ENCODE peak calls at places on chromosome 15, in seven cellular contexts. T is endothelial cell of umbilical vein, H is GM12878, M is sigmoid colon, S is breast epithelium, R is H1, W is HepG2. J is an unnamed sample.
A peak's percentile ranks its signal among the peaks of the same experiment; 100 is the strongest.

GRCh38 chr15:66169023-66169422 is 84.5 kb downstream of the MEGF11 start:
- DNase-seq in W (no peak), T (no peak), M (no peak), R (no peak), H (no peak), S (no peak), J (no peak)

GRCh38 chr15:29103825-29104565 is 165.6 kb downstream of the NSMCE3 start:
- DNase-seq in W (no peak), H (no peak), T (peak; percentile 79), M (peak; percentile 78), R (peak; percentile 92), S (no peak), J (no peak)

GRCh38 chr15:52795464-52796227 is 5.5 kb upstream of the ONECUT1 start:
- DNase-seq in H (no peak), S (no peak), M (no peak), R (peak; percentile 62), W (no peak), T (no peak), J (peak; percentile 54)

GRCh38 chr15:58138106-58138505 is at the start of gene AQP9:
- DNase-seq in M (no peak), S (no peak), H (no peak), W (no peak), T (no peak), R (no peak), J (no peak)

GRCh38 chr15:32096211-32096610 is 65.9 kb downstream of the CHRNA7 start:
- DNase-seq in R (no peak), T (no peak), S (no peak), H (no peak), M (no peak), W (no peak), J (no peak)

GRCh38 chr15:34691024-34691423 is 63.8 kb downstream of the GJD2 start:
- DNase-seq in R (no peak), S (no peak), T (no peak), H (no peak), W (no peak), M (no peak), J (no peak)

GRCh38 chr15:88982304-88982945 is 69.2 kb upstream of the MFGE8 start:
- DNase-seq in T (no peak), M (peak; percentile 80), R (no peak), S (no peak), H (peak; percentile 83), W (no peak), J (no peak)

GRCh38 chr15:95559875-95560394 is 770.6 kb upstream of the NR2F2 start:
- DNase-seq in R (no peak), W (no peak), M (no peak), T (peak; percentile 78), H (no peak), S (no peak), J (no peak)

GRCh38 chr15:69749797-69750196 is 297.2 kb downstream of the RPLP1 start:
- DNase-seq in M (no peak), R (no peak), T (peak; percentile 16), S (no peak), H (no peak), W (no peak), J (no peak)

GRCh38 chr15:65642588-65642987 is 20.9 kb downstream of the SLC24A1 start:
- DNase-seq in T (peak; percentile 25), S (no peak), M (no peak), R (no peak), H (no peak), W (no peak), J (no peak)

GRCh38 chr15:93012793-93013192 is 76.2 kb downstream of the RGMA start:
- DNase-seq in S (no peak), W (no peak), T (no peak), H (no peak), R (no peak), M (no peak), J (no peak)

GRCh38 chr15:93005133-93005532 is 83.9 kb downstream of the RGMA start:
- DNase-seq in T (no peak), R (no peak), W (no peak), H (no peak), M (no peak), S (no peak), J (no peak)

GRCh38 chr15:93007994-93008393 is 81.0 kb downstream of the RGMA start:
- DNase-seq in M (no peak), R (no peak), S (no peak), T (no peak), W (no peak), H (no peak), J (no peak)
- H3K27ac ChIP-seq in M (no peak overlapping the region), R (no peak overlapping the region), S (no peak overlapping the region), T (no peak overlapping the region), W (no peak overlapping the region), H (no peak overlapping the region), J (no peak overlapping the region)

DNA sequence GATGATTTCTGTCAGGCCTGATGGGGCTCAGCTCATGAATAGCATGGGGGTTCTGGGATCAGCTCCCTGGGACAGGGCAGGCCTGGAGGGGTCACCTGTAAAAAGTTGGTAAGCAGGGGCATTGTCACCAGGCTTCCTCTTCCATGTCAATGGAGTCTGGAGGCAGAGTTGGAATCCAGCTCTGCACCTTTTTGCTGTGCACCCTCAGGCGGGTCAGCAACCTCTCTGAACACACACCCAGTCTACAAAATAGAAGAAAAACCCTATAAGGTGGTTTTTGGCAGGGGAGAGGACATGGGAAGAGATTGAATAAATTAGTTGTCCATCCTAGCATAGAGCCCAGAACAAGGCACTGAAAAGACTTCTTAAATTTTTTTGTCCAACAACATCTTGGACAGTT is 77.2 kb upstream of the NR2E3 start:
- DNase-seq in W (no peak), H (no peak), T (no peak), S (no peak), R (no peak), M (no peak), J (no peak)
- TF ChIP-seq POLR2AphosphoS5 in W (no peak), H (no peak), T (no peak), S (no peak), R (no peak), M (no peak), J (no peak)

DNA sequence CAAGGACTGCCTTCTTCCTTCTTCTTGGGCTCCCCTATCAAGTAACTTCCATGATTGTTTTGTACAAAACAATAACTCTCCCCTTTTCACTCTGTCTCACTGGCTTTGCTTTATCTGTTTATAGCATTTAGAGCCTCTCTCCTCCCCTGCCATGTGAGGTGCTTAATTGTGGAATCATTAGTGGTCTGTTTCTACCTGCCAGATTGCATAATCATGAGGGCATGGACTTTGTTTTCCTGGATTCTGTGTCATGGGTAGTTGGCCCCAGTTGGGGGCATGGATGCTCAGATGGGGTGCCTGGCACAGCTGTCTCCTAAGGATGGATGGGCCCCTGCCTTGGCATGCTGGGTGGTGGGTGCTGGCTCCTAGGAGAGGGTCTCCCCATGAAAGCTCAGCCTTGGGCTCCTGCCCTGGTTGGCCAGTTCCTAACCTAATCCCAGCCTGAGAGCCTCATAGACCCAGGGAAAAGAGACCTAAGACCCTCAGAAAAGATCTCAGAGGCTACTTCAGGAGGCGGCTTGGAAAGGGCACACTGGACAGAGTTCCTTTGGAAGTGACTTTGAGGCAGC is 8.0 kb upstream of the CTXND1 start:
- DNase-seq in T (no peak), R (no peak), S (no peak), M (peak; percentile 18), H (no peak), W (no peak), J (no peak)
- TF ChIP-seq POLR2A in T (no peak), R (no peak), S (no peak), M (no peak), H (no peak), W (no peak), J (no peak)

GRCh38 chr15:45185903-45186770 is 1.6 kb downstream of the SHF start:
- DNase-seq in M (no peak), T (no peak), W (no peak), S (no peak), R (no peak), H (no peak), J (peak; percentile 62)
- H3K27ac ChIP-seq in M (peak overlapping the region; percentile 89), T (no peak overlapping the region), W (peak overlapping the region; percentile 50), S (peak overlapping the region; percentile 94), R (no peak overlapping the region), H (no peak overlapping the region), J (peak overlapping the region; percentile 79)